ENCODE peak calls at places on chromosomes 2 and 18, in eight cellular contexts. R is upper lobe of right lung; Y is HFF-Myc; W is adrenal gland; V is naive thymus-derived CD4-positive, alpha-beta T cell; P is left ventricle myocardium inferior; A is cardiac muscle cell; X is H1. L is an unnamed sample.

GRCh38 chr2:156589381-156590079 is 153.4 kb downstream of the GPD2 start:
- DNase-seq in X (no peak), Y (peak; percentile 14), P (no peak), W (peak; percentile 33), V (peak; percentile 42), A (peak; percentile 67), R (no peak), L (peak; percentile 32)

GRCh38 chr2:44170337-44170736 is 1.7 kb downstream of the PPM1B start:
- DNase-seq in V (no peak), X (no peak), R (no peak), W (no peak), A (peak; percentile 54), Y (no peak), P (no peak), L (no peak)

GRCh38 chr18:49935215-49935614 is 121.9 kb upstream of the ACAA2 start:
- DNase-seq in R (no peak), P (no peak), Y (no peak), V (no peak), A (no peak), W (no peak), X (no peak), L (no peak)

GRCh38 chr2:31822587-31822986 is 188.2 kb downstream of the MEMO1 start:
- DNase-seq in W (no peak), Y (no peak), A (no peak), P (no peak), R (no peak), X (no peak), V (no peak), L (no peak)

GRCh38 chr2:198615972-198616371 is 811.6 kb downstream of the PLCL1 start:
- DNase-seq in R (no peak), Y (no peak), A (no peak), W (no peak), P (no peak), V (no peak), X (no peak), L (no peak)

GRCh38 chr2:59249441-59250330 is 1008.6 kb upstream of the FANCL start:
- DNase-seq in Y (no peak), X (no peak), W (no peak), V (no peak), R (no peak), P (no peak), A (no peak), L (peak; percentile 20)

GRCh38 chr2:24469148-24469547 is 21.9 kb upstream of the NCOA1 start:
- DNase-seq in W (no peak), P (no peak), X (no peak), A (no peak), Y (no peak), R (no peak), V (no peak), L (no peak)

GRCh38 chr2:1900736-1901135 is 156.4 kb upstream of the PXDN start:
- DNase-seq in Y (no peak), R (no peak), V (no peak), A (no peak), W (no peak), X (peak; percentile 59), P (no peak), L (no peak)

GRCh38 chr2:201779996-201780673 is 598 bp downstream of the ALS2 start:
- DNase-seq in X (no peak), V (no peak), Y (no peak), A (peak; percentile 27), R (no peak), W (no peak), P (no peak), L (peak; percentile 47)

GRCh38 chr18:42392416-42392815 is 437.4 kb downstream of the PIK3C3 start:
- DNase-seq in X (no peak), Y (no peak), P (no peak), A (no peak), V (no peak), W (no peak), R (no peak), L (no peak)

GRCh38 chr18:505483-506122 is 5.1 kb upstream of the COLEC12 start:
- DNase-seq in A (no peak), Y (no peak), W (no peak), X (no peak), P (no peak), R (no peak), V (no peak), L (no peak)

GRCh38 chr2:226837334-226837733 is 1.5 kb downstream of the RHBDD1 start:
- DNase-seq in V (no peak), P (no peak), X (no peak), R (no peak), Y (no peak), A (no peak), W (no peak), L (no peak)
- H3K4me3 ChIP-seq in V (peak overlapping the region; percentile 82), P (peak overlapping the region; percentile 80), X (no peak overlapping the region), R (peak overlapping the region; percentile 81), Y (peak overlapping the region; percentile 67), A (no peak overlapping the region), W (no peak overlapping the region), L (no peak overlapping the region)

DNA sequence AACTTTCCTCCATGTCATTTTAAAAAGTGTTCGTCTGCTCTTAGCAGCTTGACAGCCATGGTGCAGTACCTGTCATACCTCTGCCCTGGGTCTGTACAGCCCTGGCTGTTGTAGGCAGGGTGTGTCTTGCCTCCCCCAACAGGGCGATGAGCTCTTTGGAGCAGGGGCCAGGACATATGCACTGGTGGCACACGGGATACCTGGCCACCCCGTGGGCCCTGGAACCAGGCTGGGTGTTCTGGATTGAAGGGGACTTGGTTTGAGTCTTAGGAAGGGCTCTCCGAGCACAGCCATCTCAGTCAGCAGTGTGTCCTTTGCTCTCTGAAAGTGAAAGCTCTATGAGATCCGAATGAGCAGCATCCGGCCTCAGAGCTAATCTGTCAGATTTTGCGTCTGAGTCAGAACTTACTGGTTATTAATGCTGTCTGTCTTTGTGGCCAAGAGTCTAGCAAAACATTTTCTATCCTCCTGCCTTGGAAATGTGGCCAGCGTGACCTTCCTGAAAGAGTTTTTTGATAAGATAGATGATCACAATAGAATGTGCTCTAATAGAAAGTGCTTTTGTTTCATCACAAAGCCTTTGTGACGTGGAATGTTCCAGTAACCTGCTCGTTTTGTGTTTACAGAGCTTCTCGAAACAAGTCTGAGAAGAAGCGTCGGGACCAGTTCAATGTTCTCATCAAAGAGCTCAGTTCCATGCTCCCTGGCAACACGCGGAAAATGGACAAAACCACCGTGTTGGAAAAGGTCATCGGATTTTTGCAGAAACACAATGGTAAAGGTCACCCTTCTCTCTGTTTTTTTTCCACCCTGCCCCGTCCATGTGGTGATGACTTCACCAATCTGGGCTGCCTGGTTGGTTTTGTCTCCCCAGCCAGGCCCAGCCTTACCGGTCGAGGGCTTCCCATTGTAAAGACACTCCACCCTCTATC is 77.3 kb upstream of the RPL31 start:
- DNase-seq in Y (no peak), P (no peak), R (no peak), W (peak; percentile 83), A (peak; percentile 86), V (peak; percentile 15), X (no peak), L (no peak)
- H3K4me3 ChIP-seq in Y (no peak overlapping the region), P (peak overlapping the region; percentile 53), R (peak overlapping the region; percentile 28), W (no peak overlapping the region), A (no peak overlapping the region), V (peak overlapping the region; percentile 31), X (no peak overlapping the region), L (no peak overlapping the region)

DNA sequence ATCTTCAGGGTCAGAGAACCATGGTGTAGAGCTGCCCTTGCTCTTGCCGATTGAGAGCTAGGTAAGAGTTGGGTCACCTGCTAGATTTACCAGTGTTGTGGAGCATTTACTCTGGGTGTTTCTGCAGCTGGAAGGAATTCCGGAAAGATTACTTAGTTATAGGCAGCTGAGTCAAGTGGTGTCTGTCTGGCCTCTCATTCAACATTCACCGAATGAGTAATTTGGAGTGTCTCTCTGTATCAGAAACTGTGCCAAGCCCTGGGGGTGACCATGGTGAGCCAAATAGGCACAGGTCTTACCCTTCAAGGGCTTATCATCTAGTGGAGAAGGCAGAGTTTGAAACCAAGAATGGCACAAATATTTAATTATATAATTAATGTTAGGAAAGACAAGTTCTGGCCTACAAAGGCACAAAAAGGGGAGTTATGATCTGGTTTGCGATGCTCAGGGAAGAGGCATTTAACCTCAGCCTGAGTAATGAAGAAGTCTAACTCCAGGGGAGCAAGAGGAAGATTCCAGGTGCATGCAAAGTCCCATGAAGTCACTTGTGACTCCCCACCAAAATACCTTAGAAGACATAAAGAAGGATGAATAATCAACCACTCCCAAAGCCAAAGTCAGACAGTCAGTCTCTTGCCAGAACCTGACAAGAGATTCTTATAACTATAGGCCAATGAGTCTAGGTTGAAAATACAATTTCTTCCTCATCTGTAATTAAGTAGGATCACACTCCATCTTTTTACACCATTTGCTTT is 12.5 kb downstream of the SETBP1 start:
- DNase-seq in R (no peak), V (no peak), P (no peak), A (no peak), X (no peak), W (no peak), Y (no peak), L (no peak)
- H3K4me3 ChIP-seq in R (no peak overlapping the region), V (no peak overlapping the region), P (no peak overlapping the region), A (no peak overlapping the region), X (no peak overlapping the region), W (no peak overlapping the region), Y (no peak overlapping the region), L (no peak overlapping the region)

DNA sequence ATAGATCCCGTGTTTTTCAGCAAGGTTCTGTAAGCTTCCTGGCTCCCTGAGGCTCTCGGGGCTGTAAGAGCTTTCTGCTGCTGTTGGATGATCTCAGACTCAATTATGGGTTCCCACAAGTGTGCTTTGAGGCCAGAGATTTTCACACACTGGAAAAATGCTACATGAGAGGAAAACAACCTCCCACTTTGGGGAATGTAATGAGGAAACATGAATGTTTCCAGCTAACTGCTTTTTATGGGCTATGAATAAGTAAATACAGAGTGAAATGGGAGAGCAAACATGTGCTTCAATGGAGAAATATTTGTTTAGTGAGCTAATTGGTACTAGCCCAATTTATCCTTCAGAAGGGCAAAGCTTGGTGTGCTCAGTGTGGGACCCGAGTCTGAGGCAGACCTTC is 249.0 kb downstream of the RDH14 start:
- DNase-seq in X (no peak), W (no peak), Y (peak; percentile 17), A (no peak), R (no peak), P (no peak), V (no peak), L (no peak)
- H3K4me3 ChIP-seq in X (no peak overlapping the region), W (no peak overlapping the region), Y (no peak overlapping the region), A (no peak overlapping the region), R (peak overlapping the region; percentile 11), P (no peak overlapping the region), V (no peak overlapping the region), L (no peak overlapping the region)

DNA sequence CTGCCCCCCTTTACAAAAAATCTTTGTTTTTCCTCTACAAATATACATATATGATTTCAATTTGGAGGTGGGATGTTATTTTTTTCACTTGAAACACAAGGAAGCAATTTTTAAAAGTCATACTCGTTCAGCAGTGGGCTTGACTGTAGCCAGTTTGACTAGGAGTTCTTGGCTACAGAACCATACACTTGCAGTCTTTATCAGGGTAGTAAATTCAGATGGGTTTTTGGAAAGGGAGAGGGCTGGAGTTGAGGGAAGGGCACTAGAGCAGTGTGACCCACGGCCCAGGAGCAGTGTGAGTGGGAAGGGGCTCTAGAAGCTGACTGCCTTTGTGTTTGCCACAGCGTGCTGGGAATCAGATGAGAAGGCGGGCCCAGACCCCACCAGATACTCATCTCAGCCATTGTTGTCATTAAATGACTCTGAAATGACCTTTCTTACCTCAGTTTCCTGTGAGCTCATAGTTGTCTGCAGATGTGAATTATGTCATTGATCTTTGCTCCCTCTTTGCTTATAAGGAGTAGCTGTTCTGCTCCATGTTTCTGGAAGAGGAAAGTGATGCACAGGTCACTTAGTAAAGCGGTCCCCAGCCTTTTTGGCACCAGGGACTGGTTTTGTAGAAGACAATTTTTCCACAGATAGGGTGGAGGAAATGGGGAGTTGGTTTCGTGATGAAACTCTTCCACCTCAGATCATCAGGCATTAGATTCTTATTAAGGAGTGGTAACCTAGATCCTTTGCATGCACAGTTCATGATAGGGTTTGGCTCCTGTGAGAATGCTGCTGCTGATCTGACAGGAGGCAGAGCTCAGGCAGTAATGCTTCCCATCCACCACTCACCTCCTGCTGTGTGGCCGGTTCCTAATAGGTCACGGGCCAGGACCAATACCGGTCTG is 116.8 kb downstream of the SPTBN1 start:
- DNase-seq in V (no peak), X (no peak), Y (no peak), W (no peak), A (peak; percentile 37), P (no peak), R (no peak), L (no peak)
- H3K4me3 ChIP-seq in V (peak overlapping the region; percentile 58), X (no peak overlapping the region), Y (no peak overlapping the region), W (no peak overlapping the region), A (no peak overlapping the region), P (peak overlapping the region; percentile 3), R (no peak overlapping the region), L (no peak overlapping the region)

L was measured in HAP-1.